ENCODE peak calls at places on chromosomes 7 and 10, in four cellular contexts. H is uterus, D is colonic mucosa, X is GM23248. Y is an unnamed sample. For H3K36me3, the result is how much of the 10 kb centered on the place peaks cover.

GRCh38 chr7:106915873-106916272 is 50.8 kb downstream of the PIK3CG start:
- DNase-seq in H (no peak), D (no peak), X (no peak), Y (no peak)

GRCh38 chr7:23473848-23474097 is 3.5 kb upstream of the IGF2BP3 start:
- DNase-seq in H (no peak), D (no peak), X (no peak), Y (no peak)

GRCh38 chr10:74122060-74122459 is 28.6 kb downstream of the AP3M1 start:
- DNase-seq in H (no peak), D (no peak), X (no peak), Y (no peak)

GRCh38 chr7:3029138-3029537 is 14.5 kb downstream of the CARD11 start:
- DNase-seq in H (no peak), D (no peak), X (no peak), Y (no peak)

GRCh38 chr7:55074008-55074499 is 55.2 kb downstream of the EGFR start:
- DNase-seq in H (no peak), D (peak), X (peak), Y (peak)

GRCh38 chr10:70234668-70235447 is 1.6 kb upstream of the PPA1 start:
- DNase-seq in H (peak), D (no peak), X (peak), Y (peak)

GRCh38 chr7:1460757-1461639 is 1.7 kb upstream of the MICALL2 start:
- DNase-seq in H (peak), D (peak), X (peak), Y (no peak)

GRCh38 chr10:52216852-52217251 is 97.2 kb upstream of the DKK1 start:
- DNase-seq in H (no peak), D (peak), X (peak), Y (peak)

GRCh38 chr7:92904292-92905131 is 68.1 kb upstream of the CDK6 start:
- DNase-seq in H (no peak), D (no peak), X (peak), Y (peak)

GRCh38 chr7:141617280-141617679 is 66.1 kb downstream of the AGK start:
- DNase-seq in H (no peak), D (no peak), X (no peak), Y (no peak)
- H3K36me3 ChIP-seq in H (under half), D (under half), X (under half), Y (under half)

GRCh38 chr10:17237163-17237562 is 9.1 kb downstream of the VIM start:
- DNase-seq in H (no peak), D (no peak), X (no peak), Y (no peak)

GRCh38 chr10:17236468-17236886 is 8.4 kb downstream of the VIM start:
- DNase-seq in H (no peak), D (no peak), X (peak), Y (no peak)

GRCh38 chr10:17239276-17239660 is 11.2 kb downstream of the VIM start:
- DNase-seq in H (no peak), D (no peak), X (no peak), Y (no peak)

GRCh38 chr10:17238445-17239275 is 10.6 kb downstream of the VIM start:
- DNase-seq in H (no peak), D (no peak), X (peak), Y (peak)

GRCh38 chr10:17237915-17238444 is 9.9 kb downstream of the VIM start:
- DNase-seq in H (no peak), D (no peak), X (peak), Y (no peak)
- H3K36me3 ChIP-seq in H (under half), D (under half), X (under half), Y (under half)

GRCh38 chr7:96116173-96116572 is 205.7 kb downstream of the SLC25A13 start:
- DNase-seq in H (no peak), D (no peak), X (no peak), Y (no peak)
- H3K36me3 ChIP-seq in H (under half), D (under half), X (under half), Y (under half)

GRCh38 chr10:17353568-17353967 is 100.8 kb downstream of the ST8SIA6 start:
- DNase-seq in H (no peak), D (no peak), X (peak), Y (no peak)

GRCh38 chr10:17358461-17358860 is 95.9 kb downstream of the ST8SIA6 start:
- DNase-seq in H (no peak), D (no peak), X (no peak), Y (no peak)

GRCh38 chr10:17354781-17355180 is 99.6 kb downstream of the ST8SIA6 start:
- DNase-seq in H (no peak), D (no peak), X (peak), Y (no peak)

GRCh38 chr10:17356820-17357219 is 97.6 kb downstream of the ST8SIA6 start:
- DNase-seq in H (no peak), D (no peak), X (no peak), Y (no peak)

GRCh38 chr10:17357781-17358180 is 96.6 kb downstream of the ST8SIA6 start:
- DNase-seq in H (no peak), D (no peak), X (no peak), Y (no peak)
- H3K36me3 ChIP-seq in H (under half), D (under half), X (under half), Y (under half)

DNA sequence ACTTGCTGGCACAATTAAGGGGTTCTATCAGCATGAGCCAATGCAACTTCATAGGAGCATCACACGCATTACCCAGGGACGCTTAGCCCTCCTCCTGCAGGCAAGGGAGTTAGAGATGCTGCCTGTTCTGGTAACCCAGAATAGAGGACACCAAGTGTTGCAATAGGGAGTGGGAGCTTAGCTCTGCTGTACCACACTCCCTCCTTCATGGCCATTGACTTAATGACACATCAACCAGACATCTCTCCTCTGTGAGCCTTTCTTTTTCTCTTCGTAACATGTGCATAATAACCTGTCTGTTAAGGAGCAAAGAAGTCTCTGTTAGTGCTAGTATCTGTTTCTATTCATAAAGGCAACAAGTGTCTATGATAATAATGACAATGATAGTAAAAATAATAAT is 282.4 kb downstream of the SORCS3 start:
- DNase-seq in H (no peak), D (no peak), X (no peak), Y (no peak)
- H3K36me3 ChIP-seq in H (under half), D (under half), X (under half), Y (under half)

GRCh38 chr10:97667462-97667861 is 19.6 kb downstream of the AVPI1 start:
- DNase-seq in H (no peak), D (no peak), X (no peak), Y (no peak)
- H3K36me3 ChIP-seq in H (under half), D (under half), X (half or more), Y (half or more)

GRCh38 chr7:124737760-124738159 is 27.8 kb downstream of the GPR37 start:
- DNase-seq in H (no peak), D (no peak), X (no peak), Y (no peak)

DNA sequence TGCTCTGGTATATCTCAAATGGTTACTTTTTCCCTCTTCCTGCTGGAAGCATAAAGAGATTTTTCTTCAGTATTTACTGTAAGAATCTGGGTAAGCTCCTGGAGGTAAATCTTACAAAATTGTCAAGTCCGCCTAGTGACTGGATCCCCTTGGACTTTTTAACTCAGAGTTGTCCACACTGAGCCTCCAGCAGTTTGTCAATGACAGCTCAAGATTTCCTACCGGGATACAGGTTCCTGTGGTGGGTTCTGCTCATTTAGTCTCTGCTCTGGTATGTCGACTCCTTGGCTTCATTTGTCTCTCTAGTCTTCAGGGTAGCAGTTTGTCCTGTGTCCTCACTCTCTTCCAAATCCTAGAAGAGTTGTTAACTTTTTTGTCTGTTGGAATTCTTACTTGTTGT is 27.0 kb downstream of the GPR37 start:
- DNase-seq in H (no peak), D (no peak), X (no peak), Y (no peak)
- H3K36me3 ChIP-seq in H (under half), D (under half), X (under half), Y (under half)

Y was measured in brain microvascular endothelial cell.